ENCODE peak calls at places on chromosome 10, in seven cellular contexts. N, W, S, T, H, R and K are unnamed samples.

GRCh38 chr10:78757542-78757941 is 311.2 kb upstream of the ZMIZ1 start:
- DNase-seq in S (no peak), N (no peak), R (no peak), W (no peak), T (no peak), H (no peak), K (no peak)

GRCh38 chr10:45383682-45384320 is 9.8 kb downstream of the ALOX5 start:
- DNase-seq in W (no peak), S (no peak), H (no peak), T (no peak), N (no peak), R (no peak), K (no peak)

GRCh38 chr10:64007157-64007556 is 486.0 kb downstream of the REEP3 start:
- DNase-seq in N (no peak), W (no peak), S (no peak), H (no peak), R (no peak), T (no peak), K (no peak)

GRCh38 chr10:34222359-34222758 is 592.7 kb downstream of the PARD3 start:
- DNase-seq in S (no peak), T (no peak), H (no peak), R (no peak), W (no peak), N (no peak), K (no peak)

GRCh38 chr10:130707389-130707979 is 571.3 kb downstream of the GLRX3 start:
- DNase-seq in H (no peak), T (no peak), R (no peak), W (no peak), N (no peak), S (no peak), K (no peak)

GRCh38 chr10:120978589-120979252 is 127.6 kb downstream of the WDR11 start:
- DNase-seq in R (no peak), T (no peak), H (no peak), S (no peak), N (no peak), W (no peak), K (no peak)

GRCh38 chr10:45000764-45001381 is at the start of gene ZNF22:
- DNase-seq in T (peak), W (peak), S (peak), N (peak), H (peak), R (peak), K (peak)

GRCh38 chr10:76491216-76491615 is 1059.8 kb downstream of the LRMDA start:
- DNase-seq in N (no peak), W (no peak), H (no peak), R (no peak), T (no peak), S (no peak), K (no peak)

GRCh38 chr10:133030791-133031190 is 56.9 kb upstream of the ADGRA1 start:
- DNase-seq in W (no peak), R (no peak), T (no peak), H (no peak), S (no peak), N (no peak), K (no peak)

GRCh38 chr10:95469676-95470075 is 91.5 kb downstream of the SORBS1 start:
- DNase-seq in S (no peak), T (no peak), H (no peak), N (no peak), W (no peak), R (no peak), K (no peak)
- TF ChIP-seq CTCF in S (no peak), T (no peak), H (no peak), N (no peak), W (no peak), R (no peak), K (no peak)

GRCh38 chr10:47134166-47134565 is 165.8 kb upstream of the GDF10 start:
- DNase-seq in H (no peak), T (no peak), W (no peak), R (no peak), N (no peak), S (no peak), K (no peak)
- TF ChIP-seq CTCF in H (no peak), T (no peak), W (no peak), R (no peak), N (no peak), S (no peak), K (no peak)

GRCh38 chr10:119651514-119652327 is 541 bp downstream of the BAG3 start:
- DNase-seq in N (peak), H (peak), S (peak), R (no peak), T (no peak), W (peak), K (peak)

GRCh38 chr10:119654540-119654939 is 3.4 kb downstream of the BAG3 start:
- DNase-seq in R (no peak), T (peak), H (no peak), S (no peak), W (peak), N (no peak), K (no peak)

GRCh38 chr10:119653209-119653608 is 2.0 kb downstream of the BAG3 start:
- DNase-seq in R (no peak), N (no peak), T (no peak), S (no peak), H (no peak), W (no peak), K (no peak)

GRCh38 chr10:119650692-119651513 is at the start of gene BAG3:
- DNase-seq in T (peak), H (peak), S (peak), R (peak), N (peak), W (peak), K (peak)

DNA sequence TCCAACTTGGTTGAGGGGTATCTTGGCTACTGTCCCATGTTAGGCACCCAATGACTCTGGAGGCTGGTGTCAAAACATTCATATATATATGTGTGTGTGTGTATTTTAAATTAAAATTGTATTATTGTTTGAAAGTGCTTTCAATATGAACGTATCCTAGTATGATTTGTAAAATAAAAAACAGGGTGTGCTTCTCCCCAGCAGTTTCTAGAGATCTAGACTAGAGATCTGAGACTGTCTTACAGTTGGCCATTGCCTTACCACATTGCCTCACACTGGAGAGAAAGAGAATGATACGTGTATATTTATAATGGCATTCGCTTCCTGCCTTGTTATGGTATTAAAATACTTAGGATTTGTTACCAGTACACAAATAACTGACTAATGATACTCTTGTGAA is 1.2 kb downstream of the BAG3 start:
- DNase-seq in R (no peak), S (peak), W (no peak), H (peak), N (no peak), T (no peak), K (no peak)
- TF ChIP-seq CTCF in R (peak), S (peak), W (no peak), H (peak), N (no peak), T (no peak), K (no peak)

GRCh38 chr10:90432891-90433290 is 424.9 kb downstream of the HTR7 start:
- DNase-seq in S (no peak), H (no peak), R (no peak), T (no peak), N (no peak), W (no peak), K (no peak)
- TF ChIP-seq CTCF in S (no peak), H (no peak), R (no peak), T (no peak), N (no peak), W (no peak), K (no peak)

GRCh38 chr10:73229567-73229966 is 17.5 kb downstream of the DNAJC9 start:
- DNase-seq in T (no peak), W (no peak), S (no peak), H (no peak), N (no peak), R (no peak), K (no peak)

GRCh38 chr10:73228247-73228646 is 18.8 kb downstream of the DNAJC9 start:
- DNase-seq in T (no peak), R (no peak), S (no peak), W (no peak), N (no peak), H (no peak), K (no peak)

GRCh38 chr10:73234695-73235094 is 12.4 kb downstream of the DNAJC9 start:
- DNase-seq in S (no peak), T (no peak), W (no peak), R (no peak), N (no peak), H (no peak), K (no peak)

GRCh38 chr10:73233883-73234282 is 13.2 kb downstream of the DNAJC9 start:
- DNase-seq in W (no peak), N (no peak), S (no peak), T (no peak), R (no peak), H (no peak), K (no peak)

DNA sequence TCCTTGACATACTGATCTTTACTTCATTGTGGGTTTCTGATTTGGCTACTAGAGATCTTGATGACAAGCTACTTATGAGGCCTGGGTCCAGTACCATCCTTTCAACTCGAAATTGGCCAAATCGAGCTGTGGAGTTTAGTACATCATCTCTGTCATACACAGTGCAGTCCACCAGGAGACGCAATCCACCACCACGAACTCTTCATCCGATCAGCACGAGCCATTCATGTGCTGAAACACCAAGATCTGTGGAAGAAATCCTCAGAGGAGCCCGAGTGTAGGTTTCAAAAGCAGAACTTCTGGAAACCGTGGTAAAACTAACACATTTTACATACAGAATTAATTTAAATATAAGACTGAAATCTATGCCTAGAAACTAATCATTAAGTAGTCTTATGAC is 14.2 kb downstream of the DNAJC9 start:
- DNase-seq in T (no peak), S (no peak), N (peak), H (no peak), W (no peak), R (no peak), K (no peak)
- TF ChIP-seq CTCF in T (no peak), S (no peak), N (no peak), H (no peak), W (no peak), R (no peak), K (no peak)

DNA sequence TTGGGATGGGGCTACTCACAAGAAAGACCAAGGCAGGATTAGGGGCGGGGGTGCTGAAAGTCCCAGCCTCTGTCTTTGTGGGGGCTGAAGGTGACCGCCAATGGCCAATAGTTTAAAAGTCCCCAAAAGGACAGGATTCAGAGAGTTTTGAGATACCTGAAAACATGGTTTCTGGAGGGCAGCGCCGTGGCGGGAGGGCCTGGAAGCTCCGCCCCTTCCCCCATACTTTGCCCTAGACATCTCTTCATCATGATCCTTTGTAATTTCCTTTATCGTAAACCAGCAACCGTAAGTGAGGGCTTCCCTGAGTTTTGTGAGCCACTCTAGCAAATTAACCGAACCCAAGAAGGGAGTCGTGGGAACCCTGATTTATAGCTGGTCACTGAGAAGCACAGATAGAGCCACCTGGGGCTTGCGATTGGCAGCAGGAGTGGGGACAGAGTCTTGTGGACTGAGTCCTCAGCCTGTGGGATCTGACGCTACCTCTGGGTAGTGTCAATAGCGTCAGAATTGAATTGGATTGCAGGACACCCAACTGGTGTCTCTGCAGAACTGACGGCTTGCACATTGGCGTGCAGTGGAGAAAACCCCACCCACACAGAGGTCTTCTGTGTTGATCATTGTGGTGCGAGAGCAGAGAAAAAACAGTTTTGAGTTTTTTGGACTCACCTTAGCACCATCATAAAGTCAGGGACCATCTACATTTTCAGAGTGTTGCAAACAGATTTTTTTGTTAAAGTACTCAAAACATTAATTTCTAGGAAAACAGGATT is 169.3 kb downstream of the USP6NL start:
- DNase-seq in R (no peak), W (no peak), H (peak), T (no peak), N (no peak), S (no peak), K (no peak)
- TF ChIP-seq CTCF in R (no peak), W (no peak), H (no peak), T (no peak), N (no peak), S (no peak), K (no peak)

GRCh38 chr10:102198027-102198426 is 28.1 kb upstream of the ELOVL3 start:
- DNase-seq in N (no peak), R (no peak), H (no peak), T (no peak), S (no peak), W (no peak), K (no peak)

GRCh38 chr10:102191956-102192355 is 34.1 kb upstream of the ELOVL3 start:
- DNase-seq in N (no peak), R (no peak), T (no peak), S (no peak), W (no peak), H (no peak), K (no peak)

GRCh38 chr10:102196893-102197292 is 29.2 kb upstream of the ELOVL3 start:
- DNase-seq in S (peak), N (no peak), W (no peak), T (no peak), R (no peak), H (peak), K (no peak)

GRCh38 chr10:102200751-102201640 is 25.1 kb upstream of the ELOVL3 start:
- DNase-seq in S (no peak), R (no peak), H (no peak), T (no peak), W (no peak), N (no peak), K (no peak)

DNA sequence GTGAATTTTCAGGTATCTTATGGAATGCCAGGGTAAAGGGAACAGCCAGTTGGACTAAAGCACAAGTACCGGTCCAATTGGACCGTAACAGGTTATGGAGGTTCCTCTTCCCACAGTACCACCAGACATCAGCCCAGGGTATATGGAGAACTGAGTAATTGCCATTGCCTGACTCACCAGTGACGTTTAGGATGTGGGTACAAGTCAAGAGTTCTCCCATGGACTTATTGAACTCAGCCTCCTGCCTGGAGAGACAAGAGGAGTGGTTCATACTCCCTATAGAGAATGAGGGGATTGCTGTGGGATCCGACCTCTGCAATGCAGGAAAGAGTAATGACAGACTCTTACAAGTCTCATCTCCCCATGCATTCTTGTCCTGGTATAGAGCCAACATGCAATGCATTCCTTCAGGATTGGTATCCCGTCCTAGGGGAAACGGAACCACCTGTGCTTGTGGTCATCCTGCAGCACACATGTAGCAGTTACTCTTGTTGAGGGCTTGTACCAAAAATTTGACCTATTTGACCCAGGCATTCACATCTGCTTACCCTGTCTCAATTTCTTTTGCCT is 30.7 kb upstream of the ELOVL3 start:
- DNase-seq in H (no peak), T (no peak), R (no peak), W (no peak), S (no peak), N (no peak), K (no peak)
- TF ChIP-seq CTCF in H (no peak), T (no peak), R (no peak), W (no peak), S (no peak), N (no peak), K (no peak)